ENCODE peak calls at places on chromosomes 6 and 20, in seven cellular contexts. J is stimulated activated CD8-positive, alpha-beta memory T cell treated with anti-CD3 and anti-CD28 coated beads, Interleukin-2, amount 100 ng/mL, for 48 hours; U is A172; T is right cardiac atrium; C is cerebellar cortex; F is epithelial cell of esophagus; A is A549. Q is an unnamed sample.

GRCh38 chr6:1855890-1856289 is 246.2 kb downstream of the FOXC1 start:
- DNase-seq in J (no peak), U (no peak), T (no peak), C (no peak), F (no peak), A (no peak), Q (no peak)

GRCh38 chr6:5992551-5993225 is 14.0 kb downstream of the NRN1 start:
- DNase-seq in J (no peak), U (no peak), T (no peak), C (no peak), F (no peak), A (no peak), Q (no peak)

GRCh38 chr20:10780901-10781300 is 107.1 kb upstream of the JAG1 start:
- DNase-seq in J (no peak), U (no peak), T (no peak), C (no peak), F (no peak), A (no peak), Q (no peak)

GRCh38 chr6:38179300-38179699 is 359.8 kb downstream of the ZFAND3 start:
- DNase-seq in J (no peak), U (no peak), T (peak; percentile 19), C (no peak), F (no peak), A (no peak), Q (no peak)

GRCh38 chr6:131014080-131014776 is 48.8 kb downstream of the EPB41L2 start:
- DNase-seq in J (no peak), U (no peak), T (no peak), C (no peak), F (no peak), A (no peak), Q (no peak)

GRCh38 chr6:126176266-126176665 is 163.6 kb upstream of the CENPW start:
- DNase-seq in J (no peak), U (peak; percentile 18), T (no peak), C (peak; percentile 21), F (no peak), A (peak; percentile 34), Q (no peak)

GRCh38 chr6:136782021-136782770 is 10.1 kb downstream of the MAP3K5 start:
- DNase-seq in J (no peak), U (peak; percentile 23), T (no peak), C (no peak), F (peak; percentile 84), A (no peak), Q (no peak)

GRCh38 chr6:128569737-128570438 is 49.5 kb upstream of the PTPRK start:
- DNase-seq in J (no peak), U (peak; percentile 92), T (no peak), C (no peak), F (peak; percentile 78), A (peak; percentile 59), Q (peak; percentile 100)

GRCh38 chr6:35808688-35809087 is 3.5 kb downstream of the LHFPL5 start:
- DNase-seq in J (no peak), U (no peak), T (no peak), C (no peak), F (peak; percentile 25), A (no peak), Q (no peak)

GRCh38 chr6:136411453-136412354 is 122.1 kb upstream of the BCLAF1 start:
- DNase-seq in J (no peak), U (no peak), T (no peak), C (no peak), F (no peak), A (no peak), Q (no peak)

GRCh38 chr20:63477944-63478343 is 5.5 kb upstream of the KCNQ2 start:
- DNase-seq in J (no peak), U (no peak), T (no peak), C (no peak), F (no peak), A (no peak), Q (no peak)

GRCh38 chr6:29506446-29507067 is 18.8 kb upstream of the MAS1L start:
- DNase-seq in J (no peak), U (no peak), T (no peak), C (no peak), F (no peak), A (no peak), Q (no peak)

GRCh38 chr6:47631248-47632196 is 66.9 kb upstream of the ADGRF4 start:
- DNase-seq in J (no peak), U (peak; percentile 56), T (no peak), C (peak; percentile 77), F (peak; percentile 63), A (peak; percentile 50), Q (peak; percentile 18)

GRCh38 chr6:113626470-113626869 is 230.7 kb upstream of the MARCKS start:
- DNase-seq in J (no peak), U (no peak), T (no peak), C (no peak), F (no peak), A (no peak), Q (no peak)

GRCh38 chr6:22575190-22575589 is 5.8 kb downstream of the HDGFL1 start:
- DNase-seq in J (no peak), U (peak; percentile 9), T (no peak), C (no peak), F (no peak), A (no peak), Q (no peak)

GRCh38 chr6:113461153-113461897 is 395.8 kb upstream of the MARCKS start:
- DNase-seq in J (no peak), U (no peak), T (no peak), C (peak; percentile 11), F (no peak), A (no peak), Q (no peak)

GRCh38 chr6:162271922-162272321 is 455.6 kb downstream of the PRKN start:
- DNase-seq in J (no peak), U (no peak), T (no peak), C (no peak), F (no peak), A (no peak), Q (no peak)

GRCh38 chr6:119950681-119951080 is 601.1 kb upstream of the MAN1A1 start:
- DNase-seq in J (no peak), U (no peak), T (no peak), C (no peak), F (no peak), A (peak; percentile 1), Q (no peak)

GRCh38 chr20:47220161-47220582 is 136.3 kb downstream of the ZMYND8 start:
- DNase-seq in J (peak; percentile 25), U (peak; percentile 21), T (peak; percentile 36), C (no peak), F (peak; percentile 49), A (peak; percentile 49), Q (peak; percentile 25)

GRCh38 chr6:14763139-14763538 is 482.7 kb upstream of the JARID2 start:
- DNase-seq in J (no peak), U (no peak), T (no peak), C (no peak), F (peak; percentile 91), A (peak; percentile 59), Q (no peak)

GRCh38 chr20:23164176-23164601 is 78.1 kb upstream of the CD93 start:
- DNase-seq in J (no peak), U (no peak), T (peak; percentile 73), C (peak; percentile 77), F (no peak), A (no peak), Q (no peak)

GRCh38 chr20:45343445-45343866 is 4.8 kb downstream of the SDC4 start:
- DNase-seq in J (no peak), U (no peak), T (no peak), C (no peak), F (no peak), A (no peak), Q (peak; percentile 34)

GRCh38 chr20:58841539-58842264 is 9.0 kb downstream of the GNAS-AS1 start:
- DNase-seq in J (no peak), U (no peak), T (no peak), C (no peak), F (no peak), A (no peak), Q (no peak)

GRCh38 chr6:103027532-103027931 is 1634.0 kb downstream of the GRIK2 start:
- DNase-seq in J (no peak), U (no peak), T (no peak), C (no peak), F (no peak), A (no peak), Q (no peak)

GRCh38 chr6:74735304-74735703 is 470.5 kb downstream of the COL12A1 start:
- DNase-seq in J (no peak), U (peak; percentile 6), T (no peak), C (no peak), F (peak; percentile 73), A (no peak), Q (no peak)

GRCh38 chr6:26020983-26021349 is 58.4 kb downstream of the TRIM38 start:
- DNase-seq in J (no peak), U (no peak), T (peak; percentile 82), C (no peak), F (peak; percentile 73), A (peak; percentile 75), Q (peak; percentile 52)

GRCh38 chr6:29071831-29072723 is 15.0 kb downstream of the OR2B3 start:
- DNase-seq in J (no peak), U (peak; percentile 28), T (no peak), C (peak; percentile 45), F (peak; percentile 63), A (peak; percentile 65), Q (peak; percentile 19)

GRCh38 chr20:63706027-63706695 is 1.6 kb downstream of the ARFRP1 start:
- DNase-seq in J (no peak), U (no peak), T (no peak), C (no peak), F (no peak), A (no peak), Q (peak; percentile 21)

GRCh38 chr20:60589624-60590023 is 631.4 kb downstream of the CDH26 start:
- DNase-seq in J (no peak), U (no peak), T (no peak), C (no peak), F (peak; percentile 6), A (no peak), Q (no peak)

GRCh38 chr6:106117579-106117978 is 31.4 kb downstream of the PRDM1 start:
- DNase-seq in J (no peak), U (no peak), T (no peak), C (no peak), F (no peak), A (no peak), Q (no peak)

GRCh38 chr6:143160439-143161220 is 99.9 kb downstream of the AIG1 start:
- DNase-seq in J (no peak), U (no peak), T (no peak), C (peak; percentile 89), F (no peak), A (no peak), Q (no peak)

GRCh38 chr6:138129190-138129589 is 22.0 kb upstream of the PERP start:
- DNase-seq in J (no peak), U (no peak), T (peak; percentile 18), C (peak; percentile 13), F (no peak), A (no peak), Q (peak; percentile 31)

GRCh38 chr20:63363013-63363957 is 2.1 kb upstream of the CHRNA4 start:
- DNase-seq in J (no peak), U (no peak), T (peak; percentile 45), C (no peak), F (no peak), A (no peak), Q (no peak)

GRCh38 chr6:119758385-119758784 is 408.8 kb upstream of the MAN1A1 start:
- DNase-seq in J (no peak), U (no peak), T (no peak), C (no peak), F (no peak), A (no peak), Q (no peak)

GRCh38 chr20:62710886-62711702 is 2.5 kb downstream of the NTSR1 start:
- DNase-seq in J (no peak), U (peak; percentile 88), T (peak; percentile 42), C (no peak), F (peak; percentile 59), A (no peak), Q (peak; percentile 81)

GRCh38 chr6:132768051-132768517 is 10.4 kb upstream of the VNN2 start:
- DNase-seq in J (peak; percentile 3), U (no peak), T (peak; percentile 61), C (peak; percentile 33), F (peak; percentile 74), A (peak; percentile 52), Q (no peak)

GRCh38 chr20:61019322-61019721 is 232.7 kb upstream of the CDH4 start:
- DNase-seq in J (no peak), U (no peak), T (no peak), C (no peak), F (no peak), A (no peak), Q (no peak)